ENCODE peak calls at places on chromosome 17, in five cellular contexts. R is GM23248, N is GM23338, E is uterus, O is heart left ventricle. Q is an unnamed sample.

GRCh38 chr17:81113158-81113724 is 52.1 kb upstream of the PVALEF start:
- DNase-seq in R (no peak), N (no peak), E (no peak), O (no peak), Q (no peak)

GRCh38 chr17:27569257-27569722 is 61.7 kb upstream of the LGALS9 start:
- DNase-seq in R (peak; percentile 54), N (peak; percentile 91), E (no peak), O (no peak), Q (no peak)

GRCh38 chr17:68290268-68290954 is 516 bp downstream of the SLC16A6 start:
- DNase-seq in R (peak; percentile 25), N (peak; percentile 74), E (no peak), O (peak; percentile 41), Q (peak; percentile 33)

GRCh38 chr17:1067282-1067956 is 70.5 kb downstream of the TIMM22 start:
- DNase-seq in R (no peak), N (no peak), E (no peak), O (peak; percentile 52), Q (peak; percentile 53)

GRCh38 chr17:7803981-7804380 is 30.0 kb upstream of the KDM6B start:
- DNase-seq in R (no peak), N (peak; percentile 46), E (no peak), O (no peak), Q (no peak)

GRCh38 chr17:45043268-45043681 is 8.2 kb downstream of the DCAKD start:
- DNase-seq in R (peak; percentile 20), N (no peak), E (no peak), O (peak; percentile 53), Q (peak; percentile 49)

GRCh38 chr17:77959216-77959925 is 868 bp downstream of the TNRC6C start:
- DNase-seq in R (peak; percentile 49), N (peak; percentile 44), E (no peak), O (no peak), Q (peak; percentile 28)

GRCh38 chr17:66494023-66494803 is 191.8 kb downstream of the PRKCA start:
- DNase-seq in R (peak; percentile 98), N (no peak), E (no peak), O (no peak), Q (no peak)

GRCh38 chr17:56169621-56170020 is 16.3 kb downstream of the ANKFN1 start:
- DNase-seq in R (no peak), N (no peak), E (no peak), O (no peak), Q (no peak)

GRCh38 chr17:73342057-73342522 is 30.3 kb upstream of the CDC42EP4 start:
- DNase-seq in R (peak; percentile 90), N (peak; percentile 89), E (peak; percentile 96), O (peak; percentile 70), Q (peak; percentile 78)

GRCh38 chr17:19431691-19432090 is 20.7 kb downstream of the RNF112 start:
- DNase-seq in R (no peak), N (no peak), E (no peak), O (no peak), Q (no peak)

GRCh38 chr17:28282596-28282995 is 36.4 kb upstream of the TMEM97 start:
- DNase-seq in R (peak; percentile 90), N (no peak), E (no peak), O (no peak), Q (no peak)

GRCh38 chr17:67671492-67671891 is 46.2 kb upstream of the NOL11 start:
- DNase-seq in R (no peak), N (no peak), E (no peak), O (no peak), Q (no peak)

GRCh38 chr17:59094921-59095530 is 11.7 kb downstream of the TRIM37 start:
- DNase-seq in R (no peak), N (no peak), E (no peak), O (no peak), Q (no peak)

GRCh38 chr17:69390735-69391501 is 23.6 kb upstream of the MAP2K6 start:
- DNase-seq in R (no peak), N (no peak), E (no peak), O (no peak), Q (no peak)

GRCh38 chr17:70987867-70988340 is 818.6 kb downstream of the KCNJ2 start:
- DNase-seq in R (no peak), N (peak; percentile 60), E (no peak), O (no peak), Q (no peak)

GRCh38 chr17:70989301-70989700 is 820.0 kb downstream of the KCNJ2 start:
- DNase-seq in R (no peak), N (no peak), E (no peak), O (no peak), Q (no peak)

DNA sequence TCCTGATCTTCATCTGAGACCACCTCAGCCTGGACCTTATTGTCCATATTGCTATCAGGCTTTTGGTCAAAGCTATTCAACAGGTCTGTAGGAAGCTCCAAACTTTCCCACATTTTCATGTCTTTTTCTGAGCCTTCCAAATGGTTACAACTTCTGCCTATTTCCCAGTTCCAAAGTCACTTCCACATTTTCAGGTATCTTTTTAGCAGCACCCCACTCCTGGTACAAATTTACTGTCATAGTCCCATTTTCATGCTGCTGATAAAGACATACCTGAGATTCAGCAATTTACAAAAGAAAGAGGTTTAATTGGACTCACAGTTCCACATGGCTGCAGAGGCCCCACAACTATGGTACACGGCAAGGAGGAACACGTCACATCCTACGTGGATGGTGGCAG is 815.5 kb downstream of the KCNJ2 start:
- DNase-seq in R (no peak), N (peak; percentile 10), E (no peak), O (no peak), Q (no peak)
- H3K4me3 ChIP-seq in R (no peak overlapping the region), N (no peak overlapping the region), E (no peak overlapping the region), O (no peak overlapping the region), Q (no peak overlapping the region)

DNA sequence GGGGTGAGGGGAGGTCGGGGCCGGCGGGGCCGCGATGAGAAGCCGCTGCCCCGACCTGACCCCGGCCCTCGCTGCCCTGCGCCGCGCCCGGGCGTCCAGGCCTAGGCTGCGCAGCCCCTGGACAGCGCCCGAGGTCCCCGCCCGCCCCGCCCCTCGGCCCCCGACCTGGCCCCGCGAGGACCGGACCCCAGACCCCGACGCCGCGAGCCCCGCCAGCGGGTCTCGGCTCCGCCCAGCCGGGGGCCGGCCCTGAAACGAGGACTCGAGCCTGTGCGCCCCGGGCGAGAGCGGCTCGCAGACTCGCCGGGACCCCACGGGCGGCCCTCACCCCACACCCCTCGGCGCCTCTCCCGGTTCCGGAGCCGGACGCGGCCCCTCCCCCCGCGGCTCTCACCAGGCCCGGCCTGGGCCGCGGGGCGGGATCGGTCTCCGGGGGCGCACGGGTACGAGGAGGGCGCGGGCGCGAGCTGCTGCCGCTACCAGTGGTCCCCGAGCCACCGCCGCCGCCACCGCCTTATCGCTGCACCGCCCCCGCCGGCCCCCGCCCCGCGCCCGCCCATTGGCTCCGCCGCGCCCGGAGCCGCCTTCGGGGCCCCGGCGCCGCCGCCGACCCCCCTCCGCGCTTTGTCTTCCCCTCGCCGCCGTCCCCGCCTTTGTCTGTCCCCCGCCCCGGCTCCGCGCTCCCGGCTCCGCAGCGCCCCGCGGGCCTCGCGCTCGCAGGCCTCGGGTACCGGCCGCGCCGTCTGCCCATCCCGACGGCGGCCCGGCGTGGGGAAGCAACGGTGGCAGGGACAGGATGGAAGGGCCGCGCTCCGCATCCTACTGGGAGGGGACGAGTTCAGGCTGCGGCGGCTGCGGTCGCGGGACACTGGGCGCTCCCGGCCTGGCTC is at the start of gene LIMD2:
- DNase-seq in R (peak; percentile 58), N (peak; percentile 72), E (peak; percentile 42), O (peak; percentile 76), Q (peak; percentile 89)
- H3K4me3 ChIP-seq in R (peak within 1 kb of the TSS; percentile 62), N (peak within 1 kb of the TSS; percentile 81), E (peak within 1 kb of the TSS; percentile 2), O (peak within 1 kb of the TSS; percentile 63), Q (peak within 1 kb of the TSS; percentile 82)

DNA sequence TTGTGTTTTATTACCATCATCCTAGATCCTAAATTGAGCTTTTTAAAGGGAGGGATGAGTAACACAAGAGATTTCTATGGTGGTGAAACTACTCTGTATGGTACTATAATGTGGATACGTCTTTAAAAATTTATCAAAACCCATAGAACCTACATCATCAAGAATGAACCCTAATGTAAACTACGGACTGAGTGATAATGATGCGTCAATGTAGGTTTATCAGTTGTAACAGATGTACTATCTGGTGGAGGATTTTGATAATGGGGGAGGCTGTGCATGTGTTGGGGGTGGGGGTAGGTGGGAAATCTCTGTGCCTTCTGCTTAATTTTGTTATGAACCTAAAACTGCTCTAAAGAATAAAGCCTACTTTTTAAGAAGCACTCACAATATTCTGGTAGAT is 724.1 kb upstream of the SOX9 start:
- DNase-seq in R (no peak), N (no peak), E (no peak), O (no peak), Q (no peak)
- H3K4me3 ChIP-seq in R (no peak overlapping the region), N (no peak overlapping the region), E (no peak overlapping the region), O (no peak overlapping the region), Q (no peak overlapping the region)

DNA sequence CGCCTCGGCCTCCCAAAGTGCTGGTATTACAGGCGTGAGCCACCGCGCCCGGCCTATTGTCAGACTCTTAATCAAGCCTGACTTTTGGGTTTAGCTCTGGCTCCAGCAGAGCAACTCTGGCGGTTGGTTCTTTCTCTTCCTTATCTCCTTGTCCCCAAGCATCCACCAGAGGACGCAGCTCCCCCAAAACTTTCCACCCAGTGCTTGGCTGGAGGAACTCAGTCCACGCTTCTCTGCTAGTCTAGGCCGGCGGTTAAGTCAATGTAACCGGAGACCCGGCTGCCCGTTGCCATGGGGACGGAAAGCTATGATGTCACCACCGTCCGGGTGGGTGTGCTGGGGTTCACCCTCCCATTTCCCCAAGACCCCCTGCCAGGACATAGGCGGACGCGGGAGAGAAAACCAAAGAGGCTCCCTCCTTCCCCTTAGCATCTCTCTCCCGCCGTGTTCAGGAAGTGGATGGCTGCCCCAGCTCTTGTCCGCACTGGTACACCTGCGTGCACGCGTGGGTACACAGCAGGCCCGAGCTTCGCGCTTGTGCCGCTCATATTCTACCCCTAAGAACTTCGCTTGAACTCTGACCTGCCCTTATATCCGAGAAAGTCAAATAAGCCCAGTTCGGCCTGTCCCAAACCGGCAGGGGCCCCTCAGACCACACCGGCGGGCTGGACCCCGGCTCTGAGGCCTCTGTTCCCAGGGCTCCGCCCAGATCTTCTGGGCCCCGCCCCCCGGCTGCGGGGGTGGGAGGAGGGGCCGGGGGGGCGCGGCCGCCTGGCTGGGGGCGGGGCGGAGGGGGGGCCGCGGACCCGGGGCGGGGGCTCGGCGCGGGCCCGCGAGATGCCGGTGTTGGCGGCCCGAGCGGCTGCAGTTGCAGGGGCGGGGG is at the start of gene RND2:
- DNase-seq in R (peak; percentile 96), N (peak; percentile 98), E (peak; percentile 94), O (peak; percentile 88), Q (peak; percentile 94)
- H3K4me3 ChIP-seq in R (peak within 1 kb of the TSS; percentile 76), N (peak within 1 kb of the TSS; percentile 98), E (peak within 1 kb of the TSS; percentile 47), O (peak within 1 kb of the TSS; percentile 59), Q (peak within 1 kb of the TSS; percentile 58)

GRCh38 chr17:48582750-48583069 is 4.6 kb upstream of the HOXB4 start:
- DNase-seq in R (no peak), N (no peak), E (no peak), O (no peak), Q (no peak)
- H3K4me3 ChIP-seq in R (peak overlapping the region; percentile 74), N (peak overlapping the region; percentile 20), E (no peak overlapping the region), O (peak overlapping the region; percentile 51), Q (peak overlapping the region; percentile 22)